ENCODE peak calls at places on chromosome 2, in six cellular contexts. K is GM12865, B is cardiac fibroblast, F is ovary, T is tibial nerve, Z is AG04450. A is an unnamed sample.

GRCh38 chr2:159140070-159140774 is 146.3 kb downstream of the WDSUB1 start:
- DNase-seq in Z (peak), F (no peak), T (no peak), B (peak), K (no peak), A (peak)

GRCh38 chr2:202817771-202818170 is 53.8 kb downstream of the ICA1L start:
- DNase-seq in F (no peak), K (no peak), T (no peak), B (no peak), Z (no peak), A (no peak)

GRCh38 chr2:232576995-232577394 is 26.5 kb downstream of the EIF4E2 start:
- DNase-seq in B (peak), T (no peak), F (no peak), Z (no peak), K (no peak), A (peak)

GRCh38 chr2:84991404-84992151 is 20.6 kb downstream of the KCMF1 start:
- DNase-seq in B (peak), Z (peak), F (no peak), K (no peak), T (no peak), A (peak)

GRCh38 chr2:107729456-107729855 is 97.2 kb upstream of the RGPD4 start:
- DNase-seq in B (no peak), K (no peak), T (no peak), F (no peak), Z (no peak), A (no peak)

GRCh38 chr2:224155371-224155770 is 116.3 kb upstream of the SERPINE2 start:
- DNase-seq in K (no peak), T (no peak), Z (no peak), B (no peak), F (no peak), A (no peak)

GRCh38 chr2:167966937-167967913 is 280.2 kb downstream of the STK39 start:
- DNase-seq in T (no peak), B (peak), K (no peak), Z (no peak), F (no peak), A (no peak)

GRCh38 chr2:172455121-172455515 is 27.7 kb downstream of the ITGA6 start:
- DNase-seq in K (no peak), B (no peak), F (no peak), T (no peak), Z (no peak), A (no peak)

GRCh38 chr2:215619022-215619958 is 183.4 kb upstream of the FN1 start:
- DNase-seq in T (no peak), B (peak), F (no peak), K (peak), Z (no peak), A (peak)

GRCh38 chr2:164504253-164504652 is 117.0 kb downstream of the GRB14 start:
- DNase-seq in K (no peak), F (no peak), Z (no peak), B (no peak), T (no peak), A (peak)
- TF ChIP-seq CTCF in K (peak), F (no peak), Z (peak), B (peak), T (no peak), A (peak)

GRCh38 chr2:16371751-16372150 is 293.9 kb downstream of the CYRIA start:
- DNase-seq in T (no peak), F (no peak), B (no peak), Z (no peak), K (no peak), A (no peak)
- H3K4me3 ChIP-seq in T (no peak), F (no peak), B (no peak), Z (no peak), K (no peak), A (no peak)

DNA sequence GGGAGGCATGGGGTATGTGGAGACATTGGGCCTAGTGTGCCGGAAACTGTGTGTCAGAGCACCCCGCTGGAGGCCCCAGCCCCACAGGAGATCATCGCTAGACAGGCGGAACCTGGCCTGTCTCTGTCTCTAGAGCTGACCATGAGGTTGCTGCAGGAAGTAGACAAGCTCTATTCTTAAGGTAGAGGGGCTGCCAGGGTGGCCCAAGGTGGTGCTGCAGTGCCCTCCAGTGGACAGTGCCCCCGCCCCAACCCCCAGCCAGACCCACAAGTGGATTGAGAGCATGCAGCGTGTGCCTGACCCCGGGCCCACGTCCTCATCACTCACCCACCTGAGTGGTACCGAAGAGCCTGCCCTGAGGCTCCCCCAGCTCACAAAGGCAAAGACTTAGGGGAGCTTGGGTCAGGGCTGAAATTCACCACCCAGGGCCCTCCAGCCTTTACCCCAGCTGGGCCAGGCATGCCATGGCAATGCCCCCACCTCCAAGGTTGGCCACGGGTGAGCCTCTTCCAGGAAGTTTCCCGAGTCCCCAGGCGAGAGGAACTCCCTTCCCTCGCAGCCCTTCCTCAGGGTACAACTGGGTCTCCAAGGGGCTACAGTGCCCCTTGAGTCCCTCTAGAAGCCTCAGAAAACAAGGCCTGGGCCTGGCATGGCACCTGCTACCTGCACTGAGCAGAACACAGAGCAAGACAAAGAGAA is 155.0 kb downstream of the TTC32 start:
- DNase-seq in K (peak), F (no peak), T (no peak), B (peak), Z (no peak), A (peak)
- TF ChIP-seq CTCF in K (peak), F (no peak), T (no peak), B (peak), Z (peak), A (peak)

DNA sequence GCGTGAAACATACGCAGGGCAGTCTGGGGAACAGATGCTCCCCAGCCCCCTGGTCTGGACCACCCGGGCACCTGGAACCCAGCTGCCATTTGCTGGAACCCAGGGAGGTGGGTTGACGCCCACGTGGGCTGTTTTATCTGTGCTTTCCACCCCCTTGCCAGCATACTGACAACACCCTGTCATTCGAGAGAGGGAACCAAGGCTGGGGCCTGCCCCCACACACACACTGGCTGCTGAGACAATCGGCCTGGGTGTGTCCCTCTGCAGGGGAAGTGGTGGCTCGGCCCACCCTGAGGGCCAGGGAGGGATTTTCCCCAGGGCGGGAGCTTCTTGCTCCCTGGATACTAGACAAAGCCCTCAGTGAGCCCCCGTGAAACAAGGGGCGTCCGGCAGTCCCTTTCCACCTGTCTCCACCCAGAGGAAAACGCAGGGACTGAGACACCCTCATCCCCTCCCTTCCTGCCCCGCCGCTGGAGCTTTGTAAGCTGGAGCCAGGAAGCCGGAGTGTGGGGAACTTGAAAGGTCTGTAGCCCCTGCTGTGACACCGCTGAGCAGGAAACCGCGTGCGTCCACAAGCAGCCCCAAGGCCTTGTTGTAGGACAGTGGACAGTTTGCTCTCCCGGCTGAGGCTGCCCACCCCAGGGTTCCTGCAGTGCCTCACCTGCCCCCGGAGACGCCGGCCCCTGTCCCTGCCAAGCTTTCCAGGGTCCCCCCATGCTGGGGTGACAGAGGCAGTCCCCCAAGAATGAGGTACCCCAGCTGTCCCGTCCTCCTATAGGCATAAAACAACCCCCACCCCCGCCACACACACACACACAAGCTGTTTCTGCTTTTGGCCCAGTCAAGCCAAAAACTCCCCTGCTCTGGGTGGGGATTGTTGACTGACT is 14.1 kb upstream of the KLF11 start:
- DNase-seq in K (peak), F (no peak), Z (no peak), T (no peak), B (no peak), A (peak)
- H3K4me3 ChIP-seq in K (peak), F (no peak), Z (no peak), T (no peak), B (no peak), A (no peak)